ENCODE peak calls at places on chromosomes 12 and 14, in ten cellular contexts. N, M, R, L, K, U, P, H, G and J are unnamed samples.

GRCh38 chr12:65824314-65824563 is at the start of gene HMGA2:
- DNase-seq in N (no peak), M (no peak), R (no peak), L (no peak), K (peak), U (peak), P (no peak), H (no peak), G (peak), J (no peak)

GRCh38 chr12:111598637-111599458 is at the start of gene ATXN2:
- DNase-seq in N (peak), M (peak), R (no peak), L (no peak), K (peak), U (no peak), P (peak), H (peak), G (peak), J (peak)

GRCh38 chr12:54560374-54560858 is 11.0 kb downstream of the PDE1B start:
- DNase-seq in N (peak), M (peak), R (peak), L (peak), K (peak), U (peak), P (peak), H (peak), G (peak), J (peak)

GRCh38 chr14:24384169-24384568 is 14.6 kb upstream of the NYNRIN start:
- DNase-seq in N (no peak), M (no peak), R (no peak), L (no peak), K (no peak), U (no peak), P (no peak), H (no peak), G (no peak), J (no peak)

GRCh38 chr14:89956294-89957009 is 725 bp downstream of the TDP1 start:
- DNase-seq in N (peak), M (peak), R (peak), L (peak), K (peak), U (peak), P (peak), H (no peak), G (peak), J (peak)

GRCh38 chr14:104462651-104463630 is 116.6 kb upstream of the C14orf180 start:
- DNase-seq in N (no peak), M (no peak), R (no peak), L (peak), K (no peak), U (no peak), P (no peak), H (no peak), G (no peak), J (no peak)

GRCh38 chr14:103402700-103403099 is 17.5 kb downstream of the MARK3 start:
- DNase-seq in N (no peak), M (no peak), R (peak), L (peak), K (no peak), U (no peak), P (no peak), H (no peak), G (peak), J (no peak)

GRCh38 chr12:91781114-91781513 is 364.5 kb downstream of the BTG1 start:
- DNase-seq in N (no peak), M (no peak), R (no peak), L (peak), K (no peak), U (no peak), P (no peak), H (no peak), G (peak), J (no peak)

GRCh38 chr12:6092784-6093722 is 31.4 kb downstream of the VWF start:
- DNase-seq in N (no peak), M (no peak), R (peak), L (peak), K (peak), U (peak), P (no peak), H (peak), G (peak), J (no peak)

GRCh38 chr12:90619943-90620342 is 335.0 kb downstream of the CCER1 start:
- DNase-seq in N (no peak), M (no peak), R (no peak), L (peak), K (no peak), U (no peak), P (no peak), H (no peak), G (no peak), J (no peak)

GRCh38 chr12:59164991-59165718 is 244.9 kb upstream of the LRIG3 start:
- DNase-seq in N (peak), M (no peak), R (peak), L (peak), K (no peak), U (peak), P (no peak), H (no peak), G (peak), J (no peak)

GRCh38 chr12:130086248-130086647 is 76.0 kb upstream of the FZD10 start:
- DNase-seq in N (no peak), M (peak), R (no peak), L (no peak), K (no peak), U (no peak), P (no peak), H (no peak), G (no peak), J (no peak)

GRCh38 chr12:68310370-68310769 is 21.8 kb downstream of the MDM1 start:
- DNase-seq in N (no peak), M (no peak), R (no peak), L (peak), K (no peak), U (no peak), P (no peak), H (no peak), G (peak), J (no peak)

GRCh38 chr12:127548123-127548553 is 718.8 kb upstream of the TMEM132C start:
- DNase-seq in N (no peak), M (no peak), R (no peak), L (no peak), K (no peak), U (no peak), P (no peak), H (no peak), G (no peak), J (no peak)

GRCh38 chr12:10454531-10454930 is 1.4 kb upstream of the KLRC1 start:
- DNase-seq in N (no peak), M (no peak), R (no peak), L (peak), K (no peak), U (no peak), P (no peak), H (no peak), G (no peak), J (no peak)

GRCh38 chr12:130555628-130556485 is 160.2 kb downstream of the RIMBP2 start:
- DNase-seq in N (peak), M (no peak), R (no peak), L (no peak), K (no peak), U (no peak), P (no peak), H (peak), G (no peak), J (no peak)

GRCh38 chr14:69803753-69804152 is 6.7 kb upstream of the SLC10A1 start:
- DNase-seq in N (no peak), M (no peak), R (no peak), L (peak), K (no peak), U (no peak), P (no peak), H (no peak), G (no peak), J (no peak)

GRCh38 chr12:119940881-119941280 is 48.2 kb upstream of the BICDL1 start:
- DNase-seq in N (no peak), M (no peak), R (peak), L (peak), K (no peak), U (peak), P (no peak), H (no peak), G (peak), J (no peak)

GRCh38 chr14:38286481-38286880 is 30.6 kb upstream of the CLEC14A start:
- DNase-seq in N (no peak), M (no peak), R (no peak), L (no peak), K (no peak), U (no peak), P (no peak), H (no peak), G (no peak), J (no peak)

GRCh38 chr12:91687052-91688017 is 458.3 kb downstream of the BTG1 start:
- DNase-seq in N (no peak), M (peak), R (no peak), L (no peak), K (no peak), U (peak), P (no peak), H (no peak), G (no peak), J (no peak)

GRCh38 chr12:20280515-20280914 is 87.8 kb upstream of the PDE3A start:
- DNase-seq in N (no peak), M (no peak), R (no peak), L (no peak), K (no peak), U (no peak), P (no peak), H (no peak), G (no peak), J (no peak)

GRCh38 chr14:91350813-91351507 is 66.7 kb downstream of the CCDC88C start:
- DNase-seq in N (no peak), M (peak), R (no peak), L (peak), K (no peak), U (no peak), P (peak), H (no peak), G (no peak), J (no peak)

GRCh38 chr12:131370791-131371579 is 339.9 kb upstream of the SFSWAP start:
- DNase-seq in N (no peak), M (no peak), R (no peak), L (no peak), K (no peak), U (no peak), P (no peak), H (no peak), G (no peak), J (no peak)

GRCh38 chr12:100826323-100826722 is 31.7 kb downstream of the ANO4 start:
- DNase-seq in N (no peak), M (peak), R (peak), L (peak), K (peak), U (peak), P (no peak), H (peak), G (peak), J (no peak)

GRCh38 chr14:91291786-91292405 is 47.4 kb upstream of the GPR68 start:
- DNase-seq in N (no peak), M (no peak), R (no peak), L (no peak), K (peak), U (no peak), P (no peak), H (no peak), G (no peak), J (no peak)

GRCh38 chr12:29519585-29520182 is 22.2 kb upstream of the OVCH1 start:
- DNase-seq in N (no peak), M (peak), R (peak), L (peak), K (no peak), U (peak), P (no peak), H (no peak), G (peak), J (no peak)

GRCh38 chr12:121274036-121274763 is 22.3 kb downstream of the CAMKK2 start:
- DNase-seq in N (no peak), M (no peak), R (no peak), L (no peak), K (no peak), U (no peak), P (no peak), H (no peak), G (no peak), J (no peak)

GRCh38 chr12:26680724-26681455 is 152.1 kb downstream of the ITPR2 start:
- DNase-seq in N (no peak), M (no peak), R (no peak), L (no peak), K (no peak), U (no peak), P (no peak), H (no peak), G (peak), J (no peak)

GRCh38 chr12:22733756-22734155 is 108.8 kb downstream of the ETNK1 start:
- DNase-seq in N (no peak), M (no peak), R (no peak), L (no peak), K (no peak), U (no peak), P (no peak), H (no peak), G (no peak), J (no peak)

GRCh38 chr14:77259025-77259715 is 11.8 kb downstream of the NGB start:
- DNase-seq in N (no peak), M (no peak), R (no peak), L (no peak), K (no peak), U (no peak), P (no peak), H (peak), G (no peak), J (no peak)

GRCh38 chr12:12749433-12749832 is 32.3 kb downstream of the CDKN1B start:
- DNase-seq in N (no peak), M (no peak), R (peak), L (no peak), K (no peak), U (no peak), P (no peak), H (no peak), G (no peak), J (no peak)

GRCh38 chr14:31057035-31057434 is 30.9 kb upstream of the STRN3 start:
- DNase-seq in N (no peak), M (no peak), R (no peak), L (peak), K (no peak), U (no peak), P (no peak), H (no peak), G (no peak), J (no peak)

GRCh38 chr14:55949708-55950107 is 168.5 kb upstream of the PELI2 start:
- DNase-seq in N (no peak), M (no peak), R (no peak), L (no peak), K (no peak), U (no peak), P (no peak), H (no peak), G (no peak), J (no peak)

GRCh38 chr12:47493801-47494200 is 212.0 kb downstream of the RPAP3 start:
- DNase-seq in N (no peak), M (no peak), R (no peak), L (no peak), K (no peak), U (no peak), P (no peak), H (no peak), G (no peak), J (no peak)

GRCh38 chr14:79084861-79085260 is 914.7 kb downstream of the NRXN3 start:
- DNase-seq in N (no peak), M (no peak), R (no peak), L (no peak), K (no peak), U (no peak), P (no peak), H (no peak), G (no peak), J (no peak)

GRCh38 chr12:28517101-28517500 is 326.8 kb downstream of the CCDC91 start:
- DNase-seq in N (no peak), M (no peak), R (no peak), L (no peak), K (no peak), U (no peak), P (no peak), H (no peak), G (peak), J (no peak)

GRCh38 chr12:5171701-5172100 is 128.0 kb downstream of the KCNA5 start:
- DNase-seq in N (peak), M (no peak), R (peak), L (peak), K (no peak), U (peak), P (no peak), H (peak), G (peak), J (no peak)